ENCODE peak calls at places on chromosomes 3 and 15, in six cellular contexts. O is GM23248, S is neural progenitor cell, E is PC-3, A is HCT116, Z is SK-N-SH. B is an unnamed sample. For H3K4me1, the result is how much of the 10 kb centered on the place peaks cover.

GRCh38 chr3:124057453-124057852 is 65.5 kb upstream of the ROPN1 start:
- DNase-seq in O (peak), S (no peak), E (no peak), A (no peak), Z (no peak), B (no peak)

GRCh38 chr3:143840636-143841035 is 7.6 kb downstream of the SLC9A9 start:
- DNase-seq in O (no peak), S (no peak), E (no peak), A (no peak), Z (no peak), B (peak)

GRCh38 chr15:90004252-90004651 is 3.1 kb downstream of the ZNF710 start:
- DNase-seq in O (peak), S (peak), E (no peak), A (no peak), Z (no peak), B (no peak)

GRCh38 chr15:30065025-30065801 is 17.5 kb upstream of the GOLGA8J start:
- DNase-seq in O (peak), S (no peak), E (peak), A (no peak), Z (no peak), B (no peak)

GRCh38 chr3:24272408-24272807 is 222.2 kb downstream of the THRB start:
- DNase-seq in O (no peak), S (no peak), E (peak), A (no peak), Z (no peak), B (no peak)

GRCh38 chr15:53862371-53862770 is 102.9 kb upstream of the WDR72 start:
- DNase-seq in O (no peak), S (no peak), E (no peak), A (no peak), Z (no peak), B (no peak)

GRCh38 chr15:45913451-45913850 is 278.6 kb downstream of the SQOR start:
- DNase-seq in O (no peak), S (no peak), E (no peak), A (no peak), Z (no peak), B (no peak)

GRCh38 chr3:13108861-13109260 is 35.6 kb upstream of the IQSEC1 start:
- DNase-seq in O (no peak), S (no peak), E (no peak), A (no peak), Z (no peak), B (no peak)

GRCh38 chr3:174439621-174440349 is 419.3 kb upstream of the NAALADL2 start:
- DNase-seq in O (peak), S (peak), E (peak), A (peak), Z (no peak), B (no peak)

GRCh38 chr3:61250784-61251173 is 473 bp downstream of the FHIT start:
- DNase-seq in O (peak), S (peak), E (peak), A (peak), Z (peak), B (peak)

GRCh38 chr15:75452364-75452967 is 976 bp upstream of the SIN3A start:
- DNase-seq in O (peak), S (peak), E (peak), A (peak), Z (no peak), B (peak)

GRCh38 chr3:32850226-32850625 is 32.4 kb downstream of the TRIM71 start:
- DNase-seq in O (peak), S (no peak), E (no peak), A (no peak), Z (no peak), B (no peak)

GRCh38 chr15:62612183-62612733 is 430.3 kb upstream of the TPM1 start:
- DNase-seq in O (no peak), S (no peak), E (no peak), A (no peak), Z (peak), B (no peak)

GRCh38 chr15:36313021-36313420 is 266.4 kb upstream of the CDIN1 start:
- DNase-seq in O (peak), S (no peak), E (peak), A (no peak), Z (no peak), B (no peak)

GRCh38 chr15:91517491-91518200 is 335.9 kb upstream of the SLCO3A1 start:
- DNase-seq in O (peak), S (no peak), E (no peak), A (no peak), Z (no peak), B (no peak)

GRCh38 chr3:32937331-32937730 is 14.1 kb upstream of the CCR4 start:
- DNase-seq in O (no peak), S (no peak), E (peak), A (no peak), Z (no peak), B (no peak)

GRCh38 chr3:52435246-52436101 is 9.4 kb downstream of the SEMA3G start:
- DNase-seq in O (no peak), S (no peak), E (no peak), A (no peak), Z (peak), B (no peak)

GRCh38 chr15:76930831-76931396 is 635 bp upstream of the RCN2 start:
- DNase-seq in O (no peak), S (no peak), E (no peak), A (no peak), Z (no peak), B (peak)

GRCh38 chr15:100537326-100537725 is 8.6 kb upstream of the CERS3 start:
- DNase-seq in O (no peak), S (no peak), E (no peak), A (no peak), Z (no peak), B (no peak)

GRCh38 chr15:100536733-100537132 is 8.0 kb upstream of the CERS3 start:
- DNase-seq in O (no peak), S (no peak), E (no peak), A (no peak), Z (no peak), B (no peak)

GRCh38 chr15:100529556-100529955 is 806 bp upstream of the CERS3 start:
- DNase-seq in O (no peak), S (no peak), E (no peak), A (no peak), Z (no peak), B (no peak)

GRCh38 chr15:100531823-100532222 is 3.1 kb upstream of the CERS3 start:
- DNase-seq in O (no peak), S (no peak), E (no peak), A (no peak), Z (no peak), B (no peak)

DNA sequence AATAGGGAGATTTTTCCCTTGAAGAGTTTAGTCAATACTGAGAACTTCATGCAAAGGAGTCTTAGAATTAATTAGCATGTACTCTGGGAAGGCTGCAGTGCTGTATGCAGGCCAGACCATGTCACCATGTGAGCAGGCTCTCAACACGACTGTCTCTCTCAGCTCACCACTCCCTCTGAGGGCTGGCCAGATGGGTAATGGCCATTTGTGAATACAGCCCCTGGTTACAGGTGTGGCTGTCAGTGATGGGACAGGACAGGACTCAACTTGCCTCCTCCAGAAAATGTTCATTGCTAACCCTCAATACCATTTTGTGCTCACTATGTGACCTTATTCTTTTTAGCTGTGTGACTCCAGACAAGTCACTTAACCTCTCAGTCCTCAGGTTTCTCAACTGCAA is 5.2 kb upstream of the CERS3 start:
- DNase-seq in O (no peak), S (no peak), E (no peak), A (no peak), Z (no peak), B (no peak)
- H3K4me1 ChIP-seq in O (under half), S (under half), E (under half), A (under half), Z (under half), B (under half)

DNA sequence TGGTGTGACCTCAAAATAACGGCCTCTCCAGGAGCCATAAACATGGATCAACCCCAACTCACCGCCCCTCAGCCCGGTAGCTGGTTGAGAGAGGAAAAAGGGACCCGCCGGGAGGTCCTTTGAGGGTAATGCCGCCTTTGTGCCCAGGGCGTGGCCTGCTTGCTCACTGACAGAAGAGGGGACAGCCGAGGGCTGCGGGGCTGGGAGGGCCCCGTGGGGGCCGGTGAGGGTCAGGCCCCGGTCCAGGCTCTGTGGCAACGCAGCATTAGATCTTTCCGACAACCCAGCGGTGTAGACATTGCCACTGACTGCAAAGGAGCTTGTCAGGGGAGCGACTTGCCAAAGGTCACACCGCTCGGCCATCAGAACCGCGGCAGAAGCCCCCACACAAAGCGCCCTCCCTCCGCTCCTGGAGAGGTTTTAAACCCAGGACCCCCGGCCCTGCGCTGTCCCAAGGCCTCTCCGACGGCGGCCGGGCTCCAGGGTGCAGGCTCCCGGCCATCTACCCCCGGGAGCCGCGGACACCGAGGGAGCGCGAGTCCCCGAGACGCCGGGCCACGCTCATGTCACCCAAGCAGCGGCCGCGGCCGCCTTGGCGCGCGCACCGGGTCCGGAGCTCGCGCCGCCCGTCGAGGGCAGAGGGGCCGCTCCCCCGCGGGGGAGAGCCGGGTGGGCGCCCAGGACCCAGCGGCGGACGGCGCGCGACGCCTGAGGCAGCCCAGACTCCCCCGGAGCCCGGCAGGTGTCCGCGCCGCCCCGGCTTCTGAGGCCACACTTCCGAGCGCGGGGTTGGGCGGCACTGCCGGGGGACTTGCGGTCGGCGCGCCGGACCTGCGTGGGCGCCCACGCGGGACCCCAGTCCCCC is 975 bp downstream of the PCSK6 start:
- DNase-seq in O (no peak), S (peak), E (no peak), A (no peak), Z (peak), B (no peak)
- H3K9ac ChIP-seq in O (no peak), S (no peak), E (no peak), A (peak), Z (no peak), B (no peak)

GRCh38 chr15:72735111-72735510 is 48.4 kb downstream of the ADPGK start:
- DNase-seq in O (no peak), S (no peak), E (no peak), A (no peak), Z (no peak), B (no peak)
- TF ChIP-seq EZH2phosphoT487 in O (no peak), S (no peak), E (no peak), A (no peak), Z (no peak), B (no peak)

GRCh38 chr3:101825904-101826445 is 23.3 kb upstream of the NFKBIZ start:
- DNase-seq in O (peak), S (no peak), E (peak), A (no peak), Z (no peak), B (no peak)
- H3K4me1 ChIP-seq in O (under half), S (under half), E (under half), A (under half), Z (under half), B (under half)

GRCh38 chr15:52734329-52734728 is 55.1 kb upstream of the ATOSA start:
- DNase-seq in O (no peak), S (no peak), E (no peak), A (no peak), Z (no peak), B (no peak)

GRCh38 chr15:52733696-52734255 is 54.6 kb upstream of the ATOSA start:
- DNase-seq in O (peak), S (no peak), E (no peak), A (no peak), Z (no peak), B (no peak)

GRCh38 chr15:52731732-52732470 is 52.7 kb upstream of the ATOSA start:
- DNase-seq in O (no peak), S (no peak), E (no peak), A (no peak), Z (no peak), B (peak)

GRCh38 chr15:52732551-52732950 is 53.4 kb upstream of the ATOSA start:
- DNase-seq in O (no peak), S (no peak), E (no peak), A (no peak), Z (no peak), B (no peak)

DNA sequence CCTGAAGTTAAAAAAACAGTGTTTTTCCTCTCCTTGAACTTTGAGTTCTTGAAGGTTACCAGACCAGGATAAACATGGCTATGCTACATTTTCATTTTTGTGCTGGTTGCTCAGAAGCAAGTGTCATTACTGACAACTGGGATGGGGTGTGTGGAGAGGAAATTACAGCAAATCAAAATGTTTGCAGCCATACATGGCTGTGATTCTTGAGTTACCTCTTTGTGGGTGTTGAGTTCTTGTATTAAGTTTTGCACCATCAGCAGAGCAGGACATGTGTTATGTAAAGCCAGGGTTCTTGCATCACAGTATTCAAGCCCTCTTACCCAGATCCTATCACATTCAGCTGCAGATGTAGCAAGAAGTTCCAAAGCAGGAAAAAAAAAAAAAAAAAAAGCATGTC is 53.9 kb upstream of the ATOSA start:
- DNase-seq in O (no peak), S (no peak), E (no peak), A (no peak), Z (no peak), B (no peak)
- H3K9ac ChIP-seq in O (no peak), S (no peak), E (no peak), A (no peak), Z (no peak), B (no peak)

DNA sequence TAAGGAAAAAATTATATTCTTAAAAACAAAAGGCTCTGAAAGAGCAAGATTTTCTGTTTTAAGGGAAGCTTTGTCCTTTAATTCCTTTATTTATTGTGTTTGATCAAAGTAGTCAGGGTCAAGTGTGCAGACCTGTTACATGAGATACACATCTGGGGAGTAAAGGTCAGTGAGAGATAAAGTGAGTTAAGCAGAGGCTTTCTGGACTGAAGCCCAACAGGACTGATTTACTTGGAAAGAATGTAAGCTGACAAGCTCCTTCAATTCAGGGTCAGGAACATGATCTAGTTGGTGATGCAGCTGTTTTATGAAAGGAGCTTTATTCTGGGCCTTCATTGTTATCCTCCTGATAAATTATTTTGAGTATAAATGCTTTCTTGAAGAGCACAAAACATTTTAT is 20.7 kb upstream of the OTOL1 start:
- DNase-seq in O (peak), S (no peak), E (peak), A (peak), Z (peak), B (no peak)
- TF ChIP-seq EZH2phosphoT487 in O (no peak), S (no peak), E (no peak), A (no peak), Z (no peak), B (no peak)

GRCh38 chr3:49406571-49407565 is 4.9 kb downstream of the RHOA start:
- DNase-seq in O (no peak), S (no peak), E (no peak), A (no peak), Z (no peak), B (no peak)

GRCh38 chr3:49401758-49402157 is 10.0 kb downstream of the RHOA start:
- DNase-seq in O (no peak), S (no peak), E (no peak), A (no peak), Z (no peak), B (no peak)

GRCh38 chr3:49399467-49399866 is 12.3 kb downstream of the RHOA start:
- DNase-seq in O (no peak), S (no peak), E (no peak), A (no peak), Z (no peak), B (no peak)

DNA sequence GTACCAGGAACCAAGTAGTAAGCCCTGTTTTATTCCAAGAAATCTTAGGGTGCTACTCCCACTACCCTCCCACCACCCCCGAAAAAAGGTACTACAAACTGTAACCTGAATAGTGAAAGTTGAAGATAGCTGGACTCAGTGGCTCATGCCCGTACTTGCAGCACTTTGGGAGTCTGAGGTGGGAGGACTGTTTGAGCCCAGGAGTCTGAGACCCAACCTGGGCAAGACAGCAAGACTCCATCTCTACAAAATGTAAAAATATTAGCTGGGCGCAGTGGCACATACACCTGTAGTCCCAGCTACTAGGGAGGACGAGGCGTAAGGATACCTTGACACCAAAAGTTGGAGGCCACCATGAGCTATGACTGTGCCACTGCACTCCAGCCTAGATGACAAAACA is 7.9 kb downstream of the RHOA start:
- DNase-seq in O (no peak), S (no peak), E (no peak), A (no peak), Z (no peak), B (no peak)
- H3K4me1 ChIP-seq in O (under half), S (under half), E (under half), A (under half), Z (under half), B (under half)

GRCh38 chr3:177547953-177548352 is 350.7 kb upstream of the TBL1XR1 start:
- DNase-seq in O (no peak), S (no peak), E (no peak), A (no peak), Z (no peak), B (no peak)

GRCh38 chr3:177550667-177551066 is 353.4 kb upstream of the TBL1XR1 start:
- DNase-seq in O (no peak), S (no peak), E (no peak), A (no peak), Z (no peak), B (no peak)

GRCh38 chr3:177551431-177551836 is 354.2 kb upstream of the TBL1XR1 start:
- DNase-seq in O (no peak), S (no peak), E (no peak), A (no peak), Z (no peak), B (no peak)

DNA sequence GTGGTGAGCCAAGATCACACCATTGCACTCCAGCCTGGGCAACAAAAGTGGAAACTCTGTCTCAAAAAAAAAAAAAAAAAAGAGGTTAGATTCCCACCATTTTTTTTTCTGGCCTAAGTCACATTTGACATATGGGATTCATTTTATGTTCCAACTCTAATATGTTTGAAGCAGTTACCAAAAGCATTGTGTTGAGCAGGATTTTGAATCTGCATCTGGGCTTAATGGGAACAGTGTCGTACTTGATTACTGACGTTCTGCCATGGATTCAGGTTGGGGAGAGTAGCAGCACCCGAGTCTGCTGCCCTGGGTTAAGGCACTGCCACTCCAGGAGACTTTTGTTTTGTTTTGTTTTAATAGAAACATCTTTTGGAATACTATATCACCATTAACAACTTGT is 348.7 kb upstream of the TBL1XR1 start:
- DNase-seq in O (no peak), S (no peak), E (no peak), A (no peak), Z (peak), B (no peak)
- H3K9ac ChIP-seq in O (no peak), S (no peak), E (no peak), A (no peak), Z (no peak), B (no peak)